ENCODE peak calls at places on chromosomes 7 and 10, in seven cellular contexts. One of them, this sample, is unnamed.

GRCh38 chr10:33746878-33747277 is 412.4 kb upstream of the NRP1 start:
- DNase-seq in NAMALWA: no peak
- DNase-seq in GM04504: no peak
- DNase-seq in AG04450: no peak
- DNase-seq in HT-29: no peak
- DNase-seq in EL: peak; percentile 20
- DNase-seq in posterior cingulate gyrus: no peak
- DNase-seq in this sample: no peak

GRCh38 chr10:14560274-14560673 is 214.4 kb downstream of the FAM107B start:
- DNase-seq in posterior cingulate gyrus: no peak
- DNase-seq in HT-29: peak; percentile 61
- DNase-seq in EL: peak; percentile 80
- DNase-seq in AG04450: no peak
- DNase-seq in GM04504: no peak
- DNase-seq in NAMALWA: peak; percentile 37
- DNase-seq in this sample: no peak

GRCh38 chr7:44884553-44885393 is 557 bp downstream of the PURB start:
- DNase-seq in EL: peak; percentile 68
- DNase-seq in NAMALWA: peak; percentile 70
- DNase-seq in HT-29: peak; percentile 51
- DNase-seq in posterior cingulate gyrus: no peak
- DNase-seq in GM04504: peak; percentile 44
- DNase-seq in AG04450: no peak
- DNase-seq in this sample: peak; percentile 35

GRCh38 chr10:60426425-60426824 is 36.8 kb upstream of the ANK3 start:
- DNase-seq in GM04504: peak; percentile 69
- DNase-seq in posterior cingulate gyrus: no peak
- DNase-seq in EL: peak; percentile 86
- DNase-seq in HT-29: peak; percentile 4
- DNase-seq in AG04450: peak; percentile 61
- DNase-seq in NAMALWA: no peak
- DNase-seq in this sample: no peak

GRCh38 chr10:62352356-62352963 is 21.7 kb upstream of the ZNF365 start:
- DNase-seq in HT-29: no peak
- DNase-seq in posterior cingulate gyrus: no peak
- DNase-seq in EL: peak; percentile 25
- DNase-seq in AG04450: no peak
- DNase-seq in NAMALWA: no peak
- DNase-seq in GM04504: no peak
- DNase-seq in this sample: no peak

GRCh38 chr10:92284112-92284704 is 6.7 kb downstream of the CPEB3 start:
- DNase-seq in GM04504: no peak
- DNase-seq in EL: no peak
- DNase-seq in HT-29: no peak
- DNase-seq in posterior cingulate gyrus: no peak
- DNase-seq in NAMALWA: no peak
- DNase-seq in AG04450: no peak
- DNase-seq in this sample: no peak

GRCh38 chr7:108086962-108087361 is 43.2 kb downstream of the LAMB4 start:
- DNase-seq in posterior cingulate gyrus: no peak
- DNase-seq in GM04504: no peak
- DNase-seq in NAMALWA: no peak
- DNase-seq in HT-29: no peak
- DNase-seq in EL: no peak
- DNase-seq in AG04450: no peak
- DNase-seq in this sample: no peak

GRCh38 chr10:43387678-43388032 is 16.2 kb downstream of the FXYD4 start:
- DNase-seq in EL: no peak
- DNase-seq in posterior cingulate gyrus: no peak
- DNase-seq in AG04450: no peak
- DNase-seq in GM04504: no peak
- DNase-seq in NAMALWA: no peak
- DNase-seq in HT-29: no peak
- DNase-seq in this sample: no peak

GRCh38 chr10:404991-405390 is 269.7 kb downstream of the ZMYND11 start:
- DNase-seq in posterior cingulate gyrus: no peak
- DNase-seq in AG04450: no peak
- DNase-seq in NAMALWA: no peak
- DNase-seq in EL: peak; percentile 13
- DNase-seq in HT-29: no peak
- DNase-seq in GM04504: no peak
- DNase-seq in this sample: no peak

GRCh38 chr7:68133045-68133444 is 1136.4 kb downstream of the TYW1 start:
- DNase-seq in GM04504: no peak
- DNase-seq in AG04450: no peak
- DNase-seq in HT-29: no peak
- DNase-seq in EL: no peak
- DNase-seq in posterior cingulate gyrus: no peak
- DNase-seq in NAMALWA: no peak
- DNase-seq in this sample: no peak

GRCh38 chr10:120715214-120715613 is 135.9 kb upstream of the WDR11 start:
- DNase-seq in GM04504: no peak
- DNase-seq in AG04450: no peak
- DNase-seq in EL: no peak
- DNase-seq in posterior cingulate gyrus: no peak
- DNase-seq in HT-29: no peak
- DNase-seq in NAMALWA: no peak
- DNase-seq in this sample: no peak

GRCh38 chr7:50660830-50661175 is 95.6 kb upstream of the DDC start:
- DNase-seq in AG04450: no peak
- DNase-seq in HT-29: no peak
- DNase-seq in EL: no peak
- DNase-seq in GM04504: no peak
- DNase-seq in NAMALWA: no peak
- DNase-seq in posterior cingulate gyrus: no peak
- DNase-seq in this sample: no peak

GRCh38 chr7:117791877-117792780 is 81.1 kb downstream of the CTTNBP2 start:
- DNase-seq in HT-29: no peak
- DNase-seq in GM04504: no peak
- DNase-seq in posterior cingulate gyrus: no peak
- DNase-seq in AG04450: no peak
- DNase-seq in NAMALWA: no peak
- DNase-seq in EL: no peak
- DNase-seq in this sample: no peak

GRCh38 chr10:109978481-109978880 is 29.3 kb upstream of the ADD3 start:
- DNase-seq in GM04504: no peak
- DNase-seq in AG04450: no peak
- DNase-seq in EL: peak; percentile 68
- DNase-seq in HT-29: peak; percentile 65
- DNase-seq in posterior cingulate gyrus: peak; percentile 67
- DNase-seq in NAMALWA: peak; percentile 69
- DNase-seq in this sample: peak; percentile 72

This sample was measured in head of caudate nucleus.